ENCODE peak calls at places on chromosomes 4 and X, in five cellular contexts. B, V, U, E and A are unnamed samples.

GRCh38 chr4:145557720-145558119 is 61.5 kb upstream of the MMAA start:
- DNase-seq in B (peak), V (peak), U (peak), E (peak), A (peak)

GRCh38 chrX:41602946-41603345 is 85.8 kb upstream of the GPR34 start:
- DNase-seq in B (no peak), V (no peak), U (no peak), E (no peak), A (no peak)

GRCh38 chr4:175290401-175290800 is 372.2 kb downstream of the ADAM29 start:
- DNase-seq in B (no peak), V (no peak), U (no peak), E (no peak), A (no peak)

GRCh38 chr4:32106767-32107166 is 1386.6 kb downstream of the PCDH7 start:
- DNase-seq in B (no peak), V (no peak), U (peak), E (no peak), A (no peak)

GRCh38 chrX:72169008-72169728 is 12.4 kb upstream of the PIN4 start:
- DNase-seq in B (no peak), V (no peak), U (no peak), E (no peak), A (no peak)

GRCh38 chr4:152983774-152984411 is 47.8 kb downstream of the FHDC1 start:
- DNase-seq in B (no peak), V (no peak), U (peak), E (no peak), A (no peak)

GRCh38 chrX:123731987-123732678 is 719 bp downstream of the THOC2 start:
- DNase-seq in B (no peak), V (peak), U (no peak), E (no peak), A (no peak)

GRCh38 chr4:101349346-101350064 is 2.2 kb upstream of the PPP3CA start:
- DNase-seq in B (peak), V (no peak), U (peak), E (no peak), A (no peak)

GRCh38 chr4:59805176-59805575 is 1395.0 kb upstream of the ADGRL3 start:
- DNase-seq in B (no peak), V (no peak), U (no peak), E (no peak), A (no peak)

GRCh38 chr4:107997001-107997788 is 7.5 kb downstream of the HADH start:
- DNase-seq in B (no peak), V (no peak), U (no peak), E (no peak), A (no peak)

GRCh38 chr4:168999836-169000235 is 10.2 kb downstream of the CBR4 start:
- DNase-seq in B (no peak), V (no peak), U (no peak), E (no peak), A (no peak)

GRCh38 chr4:16198271-16198670 is 28.0 kb downstream of the TAPT1 start:
- DNase-seq in B (no peak), V (no peak), U (no peak), E (no peak), A (no peak)

GRCh38 chrX:42248226-42248625 is 324.9 kb upstream of the CASK start:
- DNase-seq in B (no peak), V (no peak), U (peak), E (no peak), A (no peak)

GRCh38 chrX:141468940-141469339 is 115.6 kb downstream of the SPANXA1 start:
- DNase-seq in B (no peak), V (no peak), U (peak), E (no peak), A (no peak)

GRCh38 chrX:129433945-129434344 is 89.3 kb downstream of the SMARCA1 start:
- DNase-seq in B (no peak), V (no peak), U (no peak), E (no peak), A (no peak)

GRCh38 chr4:120801171-120801758 is 121.3 kb downstream of the PRDM5 start:
- DNase-seq in B (peak), V (no peak), U (peak), E (no peak), A (no peak)

GRCh38 chrX:22087158-22087557 is 55.0 kb downstream of the PHEX start:
- DNase-seq in B (no peak), V (no peak), U (no peak), E (no peak), A (no peak)

GRCh38 chr4:8820178-8821102 is 51.2 kb downstream of the HMX1 start:
- DNase-seq in B (no peak), V (no peak), U (no peak), E (no peak), A (no peak)

GRCh38 chrX:53681661-53682060 is 4.9 kb downstream of the HUWE1 start:
- DNase-seq in B (no peak), V (no peak), U (peak), E (no peak), A (no peak)

GRCh38 chr4:101956068-101956805 is 165.7 kb downstream of the BANK1 start:
- DNase-seq in B (no peak), V (no peak), U (no peak), E (no peak), A (no peak)